ENCODE peak calls at places on chromosomes 1 and 21, in five cellular contexts. One of them, this sample, is unnamed.

GRCh38 chr1:53011175-53011574 is 50.8 kb upstream of the PODN start:
- DNase-seq in HCT116: no peak
- DNase-seq in GM23248: no peak
- DNase-seq in prostate gland: no peak
- DNase-seq in testis: no peak
- DNase-seq in this sample: no peak

GRCh38 chr1:9008236-9008635 is 18.0 kb downstream of the SLC2A7 start:
- DNase-seq in HCT116: no peak
- DNase-seq in GM23248: no peak
- DNase-seq in prostate gland: no peak
- DNase-seq in testis: no peak
- DNase-seq in this sample: no peak

GRCh38 chr1:89262643-89263042 is 10.0 kb downstream of the GBP5 start:
- DNase-seq in HCT116: no peak
- DNase-seq in GM23248: peak; percentile 85
- DNase-seq in prostate gland: no peak
- DNase-seq in testis: no peak
- DNase-seq in this sample: no peak

GRCh38 chr1:221394011-221394544 is 347.8 kb downstream of the DUSP10 start:
- DNase-seq in HCT116: no peak
- DNase-seq in GM23248: peak; percentile 81
- DNase-seq in prostate gland: no peak
- DNase-seq in testis: no peak
- DNase-seq in this sample: no peak

GRCh38 chr1:185546029-185546428 is 188.2 kb upstream of the HMCN1 start:
- DNase-seq in HCT116: no peak
- DNase-seq in GM23248: no peak
- DNase-seq in prostate gland: no peak
- DNase-seq in testis: no peak
- DNase-seq in this sample: no peak

GRCh38 chr1:33181038-33181861 is 593 bp downstream of the TRIM62 start:
- DNase-seq in HCT116: no peak
- DNase-seq in GM23248: peak; percentile 74
- DNase-seq in prostate gland: peak; percentile 9
- DNase-seq in testis: peak; percentile 52
- DNase-seq in this sample: peak; percentile 91

GRCh38 chr1:213163278-213163711 is 112.3 kb downstream of the RPS6KC1 start:
- DNase-seq in HCT116: no peak
- DNase-seq in GM23248: peak; percentile 49
- DNase-seq in prostate gland: no peak
- DNase-seq in testis: no peak
- DNase-seq in this sample: no peak

GRCh38 chr1:61490924-61491323 is 234.0 kb downstream of the TM2D1 start:
- DNase-seq in HCT116: no peak
- DNase-seq in GM23248: no peak
- DNase-seq in prostate gland: no peak
- DNase-seq in testis: no peak
- DNase-seq in this sample: no peak

GRCh38 chr1:102174259-102174863 is 177.6 kb upstream of the OLFM3 start:
- DNase-seq in HCT116: no peak
- DNase-seq in GM23248: no peak
- DNase-seq in prostate gland: no peak
- DNase-seq in testis: no peak
- DNase-seq in this sample: peak; percentile 9

GRCh38 chr1:21277178-21277577 is 13.1 kb downstream of the ECE1 start:
- DNase-seq in HCT116: no peak
- DNase-seq in GM23248: no peak
- DNase-seq in prostate gland: no peak
- DNase-seq in testis: no peak
- DNase-seq in this sample: no peak

GRCh38 chr1:212368073-212368484 is 46.6 kb downstream of the PACC1 start:
- DNase-seq in HCT116: peak; percentile 66
- DNase-seq in GM23248: peak; percentile 84
- DNase-seq in prostate gland: peak; percentile 43
- DNase-seq in testis: peak; percentile 62
- DNase-seq in this sample: peak; percentile 68

GRCh38 chr1:9410737-9411297 is 118.1 kb downstream of the SPSB1 start:
- DNase-seq in HCT116: peak; percentile 22
- DNase-seq in GM23248: peak; percentile 38
- DNase-seq in prostate gland: no peak
- DNase-seq in testis: peak; percentile 44
- DNase-seq in this sample: no peak

GRCh38 chr1:221800831-221801610 is 59.1 kb upstream of the DUSP10 start:
- DNase-seq in HCT116: no peak
- DNase-seq in GM23248: no peak
- DNase-seq in prostate gland: no peak
- DNase-seq in testis: no peak
- DNase-seq in this sample: no peak

GRCh38 chr1:205687242-205687641 is 6.9 kb upstream of the SLC45A3 start:
- DNase-seq in HCT116: no peak
- DNase-seq in GM23248: no peak
- DNase-seq in prostate gland: no peak
- DNase-seq in testis: no peak
- DNase-seq in this sample: no peak

GRCh38 chr1:55904541-55904940 is 674.8 kb downstream of the PLPP3 start:
- DNase-seq in HCT116: no peak
- DNase-seq in GM23248: no peak
- DNase-seq in prostate gland: no peak
- DNase-seq in testis: no peak
- DNase-seq in this sample: no peak

GRCh38 chr1:173420330-173420806 is 56.8 kb upstream of the PRDX6 start:
- DNase-seq in HCT116: peak; percentile 76
- DNase-seq in GM23248: peak; percentile 82
- DNase-seq in prostate gland: peak; percentile 45
- DNase-seq in testis: peak; percentile 74
- DNase-seq in this sample: peak; percentile 92

GRCh38 chr21:39051561-39051949 is 131.7 kb downstream of the PSMG1 start:
- DNase-seq in HCT116: no peak
- DNase-seq in GM23248: peak; percentile 93
- DNase-seq in prostate gland: no peak
- DNase-seq in testis: no peak
- DNase-seq in this sample: no peak

GRCh38 chr21:15742694-15743093 is 12.9 kb downstream of the USP25 start:
- DNase-seq in HCT116: no peak
- DNase-seq in GM23248: no peak
- DNase-seq in prostate gland: no peak
- DNase-seq in testis: no peak
- DNase-seq in this sample: no peak

GRCh38 chr1:45789601-45790000 is 13.8 kb upstream of the MAST2 start:
- DNase-seq in HCT116: no peak
- DNase-seq in GM23248: no peak
- DNase-seq in prostate gland: no peak
- DNase-seq in testis: no peak
- DNase-seq in this sample: no peak

GRCh38 chr1:164836614-164837018 is 277.6 kb downstream of the PBX1 start:
- DNase-seq in HCT116: no peak
- DNase-seq in GM23248: no peak
- DNase-seq in prostate gland: no peak
- DNase-seq in testis: peak; percentile 15
- DNase-seq in this sample: no peak

GRCh38 chr1:19465123-19465522 is 20.2 kb downstream of the CAPZB start:
- DNase-seq in HCT116: no peak
- DNase-seq in GM23248: peak; percentile 88
- DNase-seq in prostate gland: no peak
- DNase-seq in testis: no peak
- DNase-seq in this sample: no peak

GRCh38 chr1:186828612-186829542 is at the start of gene PLA2G4A:
- DNase-seq in HCT116: peak; percentile 64
- DNase-seq in GM23248: peak; percentile 80
- DNase-seq in prostate gland: peak; percentile 47
- DNase-seq in testis: peak; percentile 78
- DNase-seq in this sample: no peak

GRCh38 chr1:117401761-117402160 is 34.5 kb downstream of the MAN1A2 start:
- DNase-seq in HCT116: no peak
- DNase-seq in GM23248: no peak
- DNase-seq in prostate gland: no peak
- DNase-seq in testis: no peak
- DNase-seq in this sample: no peak

GRCh38 chr1:3625151-3625907 is 514 bp downstream of the TPRG1L start:
- DNase-seq in HCT116: no peak
- DNase-seq in GM23248: peak; percentile 70
- DNase-seq in prostate gland: peak; percentile 39
- DNase-seq in testis: peak; percentile 79
- DNase-seq in this sample: peak; percentile 51

GRCh38 chr1:39178541-39179431 is 25.7 kb upstream of the MACF1 start:
- DNase-seq in HCT116: peak; percentile 52
- DNase-seq in GM23248: peak; percentile 66
- DNase-seq in prostate gland: no peak
- DNase-seq in testis: no peak
- DNase-seq in this sample: peak; percentile 62

GRCh38 chr1:19283891-19284290 is 4.7 kb downstream of the AKR7A3 start:
- DNase-seq in HCT116: no peak
- DNase-seq in GM23248: no peak
- DNase-seq in prostate gland: no peak
- DNase-seq in testis: no peak
- DNase-seq in this sample: no peak

GRCh38 chr1:116357487-116357886 is 15.6 kb upstream of the ATP1A1 start:
- DNase-seq in HCT116: no peak
- DNase-seq in GM23248: no peak
- DNase-seq in prostate gland: no peak
- DNase-seq in testis: no peak
- DNase-seq in this sample: no peak

GRCh38 chr1:115067460-115067859 is 21.8 kb downstream of the TSPAN2 start:
- DNase-seq in HCT116: no peak
- DNase-seq in GM23248: peak; percentile 87
- DNase-seq in prostate gland: peak; percentile 44
- DNase-seq in testis: no peak
- DNase-seq in this sample: peak; percentile 67

GRCh38 chr1:204506969-204507316 is 9.3 kb upstream of the MDM4 start:
- DNase-seq in HCT116: peak; percentile 87
- DNase-seq in GM23248: peak; percentile 91
- DNase-seq in prostate gland: peak; percentile 91
- DNase-seq in testis: peak; percentile 93
- DNase-seq in this sample: peak; percentile 84

GRCh38 chr1:46413596-46413985 is 19.5 kb downstream of the FAAH start:
- DNase-seq in HCT116: no peak
- DNase-seq in GM23248: peak; percentile 35
- DNase-seq in prostate gland: no peak
- DNase-seq in testis: no peak
- DNase-seq in this sample: peak; percentile 45

GRCh38 chr1:107870691-107871090 is 94.3 kb downstream of the VAV3 start:
- DNase-seq in HCT116: no peak
- DNase-seq in GM23248: peak; percentile 79
- DNase-seq in prostate gland: no peak
- DNase-seq in testis: no peak
- DNase-seq in this sample: no peak

GRCh38 chr1:94383966-94384408 is 34.2 kb upstream of the ABCD3 start:
- DNase-seq in HCT116: no peak
- DNase-seq in GM23248: peak; percentile 31
- DNase-seq in prostate gland: no peak
- DNase-seq in testis: no peak
- DNase-seq in this sample: no peak

GRCh38 chr1:111789666-111790316 is 34.1 kb downstream of the DDX20 start:
- DNase-seq in HCT116: no peak
- DNase-seq in GM23248: peak; percentile 49
- DNase-seq in prostate gland: no peak
- DNase-seq in testis: no peak
- DNase-seq in this sample: no peak

GRCh38 chr1:209805341-209805781 is 581 bp downstream of the IRF6 start:
- DNase-seq in HCT116: no peak
- DNase-seq in GM23248: no peak
- DNase-seq in prostate gland: no peak
- DNase-seq in testis: no peak
- DNase-seq in this sample: no peak

GRCh38 chr1:54671985-54672608 is 30.5 kb downstream of the MROH7 start:
- DNase-seq in HCT116: peak; percentile 35
- DNase-seq in GM23248: peak; percentile 70
- DNase-seq in prostate gland: peak; percentile 7
- DNase-seq in testis: peak; percentile 36
- DNase-seq in this sample: peak; percentile 78

DNA sequence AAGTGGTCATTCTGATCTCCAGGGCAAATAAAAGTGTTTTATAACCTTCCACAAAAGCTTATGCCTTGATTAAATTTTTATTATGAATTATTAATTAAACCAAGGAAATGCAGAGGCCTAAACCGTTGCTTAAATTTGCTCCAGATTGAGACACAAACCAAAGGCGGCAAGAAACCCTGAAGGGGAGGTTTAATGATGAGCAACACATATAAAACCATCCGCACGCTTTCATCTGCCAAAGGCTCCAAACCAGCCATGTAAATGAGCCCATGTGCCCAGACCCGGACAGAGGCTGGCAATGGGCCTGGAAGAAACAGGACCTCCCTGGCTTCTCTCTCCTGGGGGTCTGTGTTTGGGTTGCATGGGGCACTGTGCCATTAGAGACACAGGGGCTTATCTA is 201.5 kb upstream of the LMO4 start:
- DNase-seq in HCT116: no peak
- DNase-seq in GM23248: no peak
- DNase-seq in prostate gland: no peak
- DNase-seq in testis: no peak
- DNase-seq in this sample: peak; percentile 34
- H3K4me1 ChIP-seq in HCT116: no peaks in the 10 kb centered on the region
- H3K4me1 ChIP-seq in GM23248: peaks cover 3% of the 10 kb centered on the region
- H3K4me1 ChIP-seq in prostate gland: no peaks in the 10 kb centered on the region
- H3K4me1 ChIP-seq in testis: peaks cover 22% of the 10 kb centered on the region
- H3K4me1 ChIP-seq in this sample: peaks cover 18% of the 10 kb centered on the region

GRCh38 chr1:244497805-244498204 is 36.7 kb downstream of the CATSPERE start:
- DNase-seq in HCT116: no peak
- DNase-seq in GM23248: peak; percentile 6
- DNase-seq in prostate gland: no peak
- DNase-seq in testis: no peak
- DNase-seq in this sample: no peak
- H3K36me3 ChIP-seq in HCT116: no peaks in the 10 kb centered on the region
- H3K36me3 ChIP-seq in GM23248: no peaks in the 10 kb centered on the region
- H3K36me3 ChIP-seq in prostate gland: no peaks in the 10 kb centered on the region
- H3K36me3 ChIP-seq in testis: no peaks in the 10 kb centered on the region
- H3K36me3 ChIP-seq in this sample: no peaks in the 10 kb centered on the region

GRCh38 chr1:197915217-197915616 is 2.0 kb upstream of the LHX9 start:
- DNase-seq in HCT116: no peak
- DNase-seq in GM23248: no peak
- DNase-seq in prostate gland: no peak
- DNase-seq in testis: no peak
- DNase-seq in this sample: no peak
- H3K4me3 ChIP-seq in HCT116: peak overlapping the region; percentile 54
- H3K4me3 ChIP-seq in GM23248: no peak overlapping the region
- H3K4me3 ChIP-seq in prostate gland: no peak overlapping the region
- H3K4me3 ChIP-seq in testis: no peak overlapping the region
- H3K4me3 ChIP-seq in this sample: peak overlapping the region; percentile 57

GRCh38 chr1:29825274-29825940 is 589.1 kb downstream of the PTPRU start:
- DNase-seq in HCT116: no peak
- DNase-seq in GM23248: no peak
- DNase-seq in prostate gland: no peak
- DNase-seq in testis: no peak
- DNase-seq in this sample: no peak

GRCh38 chr1:29827801-29828525 is 591.6 kb downstream of the PTPRU start:
- DNase-seq in HCT116: no peak
- DNase-seq in GM23248: no peak
- DNase-seq in prostate gland: no peak
- DNase-seq in testis: no peak
- DNase-seq in this sample: no peak

GRCh38 chr1:29825941-29826415 is 589.7 kb downstream of the PTPRU start:
- DNase-seq in HCT116: no peak
- DNase-seq in GM23248: no peak
- DNase-seq in prostate gland: no peak
- DNase-seq in testis: no peak
- DNase-seq in this sample: no peak

GRCh38 chr1:29827237-29827750 is 591.0 kb downstream of the PTPRU start:
- DNase-seq in HCT116: no peak
- DNase-seq in GM23248: no peak
- DNase-seq in prostate gland: no peak
- DNase-seq in testis: no peak
- DNase-seq in this sample: no peak

GRCh38 chr1:29826646-29827045 is 590.3 kb downstream of the PTPRU start:
- DNase-seq in HCT116: no peak
- DNase-seq in GM23248: no peak
- DNase-seq in prostate gland: no peak
- DNase-seq in testis: no peak
- DNase-seq in this sample: no peak
- H3K4me1 ChIP-seq in HCT116: no peaks in the 10 kb centered on the region
- H3K4me1 ChIP-seq in GM23248: no peaks in the 10 kb centered on the region
- H3K4me1 ChIP-seq in prostate gland: no peaks in the 10 kb centered on the region
- H3K4me1 ChIP-seq in testis: no peaks in the 10 kb centered on the region
- H3K4me1 ChIP-seq in this sample: no peaks in the 10 kb centered on the region